ENCODE peak calls at places on chromosomes 7 and 10, in seven cellular contexts. C is sigmoid colon, E is transverse colon, V is HCT116, U is H1, N is endothelial cell of umbilical vein, R is suprapubic skin. D is an unnamed sample.

GRCh38 chr10:117926491-117926890 is 120.2 kb downstream of the RAB11FIP2 start:
- DNase-seq in C (no peak), E (no peak), V (no peak), U (no peak), N (no peak), R (no peak), D (no peak)

GRCh38 chr7:33832326-33832725 is 73.0 kb upstream of the BMPER start:
- DNase-seq in C (no peak), E (no peak), V (no peak), U (no peak), N (no peak), R (no peak), D (no peak)

GRCh38 chr7:15751191-15751701 is 64.8 kb upstream of the MEOX2 start:
- DNase-seq in C (no peak), E (no peak), V (no peak), U (no peak), N (no peak), R (no peak), D (no peak)

GRCh38 chr7:117582219-117582704 is 102.4 kb downstream of the CFTR start:
- DNase-seq in C (peak; percentile 76), E (no peak), V (no peak), U (no peak), N (no peak), R (no peak), D (no peak)

GRCh38 chr10:102347236-102347828 is 48.2 kb upstream of the NFKB2 start:
- DNase-seq in C (peak; percentile 69), E (peak; percentile 30), V (peak; percentile 68), U (peak; percentile 54), N (peak; percentile 77), R (no peak), D (peak; percentile 56)

GRCh38 chr7:97857544-97857943 is 14.7 kb downstream of the ASNS start:
- DNase-seq in C (no peak), E (no peak), V (no peak), U (no peak), N (no peak), R (no peak), D (no peak)

GRCh38 chr10:42952358-42952757 is 124.5 kb upstream of the RET start:
- DNase-seq in C (peak; percentile 68), E (no peak), V (peak; percentile 40), U (peak; percentile 89), N (no peak), R (peak; percentile 85), D (peak; percentile 18)

GRCh38 chr7:272631-273030 is 17.3 kb upstream of the FOXL3 start:
- DNase-seq in C (no peak), E (no peak), V (no peak), U (no peak), N (no peak), R (no peak), D (no peak)

GRCh38 chr10:19480296-19480695 is 335.9 kb upstream of the PLXDC2 start:
- DNase-seq in C (no peak), E (no peak), V (no peak), U (no peak), N (no peak), R (no peak), D (no peak)

GRCh38 chr10:131841131-131841661 is 59.6 kb upstream of the PPP2R2D start:
- DNase-seq in C (peak; percentile 19), E (no peak), V (no peak), U (no peak), N (no peak), R (peak; percentile 58), D (no peak)

GRCh38 chr10:24777191-24777590 is 53.5 kb upstream of the ARHGAP21 start:
- DNase-seq in C (no peak), E (no peak), V (no peak), U (no peak), N (no peak), R (no peak), D (no peak)

GRCh38 chr10:63901916-63902315 is 380.7 kb downstream of the REEP3 start:
- DNase-seq in C (no peak), E (no peak), V (no peak), U (no peak), N (no peak), R (no peak), D (no peak)

GRCh38 chr10:46272863-46273415 is 13.9 kb upstream of the ANTXRL start:
- DNase-seq in C (no peak), E (no peak), V (no peak), U (peak; percentile 41), N (no peak), R (peak; percentile 69), D (peak; percentile 9)

DNA sequence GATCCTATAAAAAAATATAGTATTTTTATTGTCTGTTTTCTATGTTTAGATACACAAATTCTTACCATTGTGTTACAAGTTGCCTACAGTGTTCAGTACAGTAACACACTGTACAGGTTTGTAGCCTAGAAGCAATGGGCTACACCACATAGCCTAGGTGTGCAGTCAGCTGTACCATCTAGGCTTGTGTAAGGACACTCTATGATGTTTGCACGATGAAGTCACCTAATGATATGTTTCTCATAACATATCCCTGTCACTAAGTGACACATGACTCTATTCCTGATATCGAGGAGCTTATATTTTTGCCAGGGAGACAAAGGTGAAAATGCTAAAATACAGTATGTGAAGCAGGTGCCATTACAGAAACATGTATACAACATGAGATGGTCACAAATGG is 18.6 kb downstream of the ZNF25 start:
- DNase-seq in C (no peak), E (no peak), V (no peak), U (no peak), N (no peak), R (no peak), D (no peak)
- TF ChIP-seq POLR2A in C (no peak), E (no peak), V (no peak), U (no peak), N (no peak), R (no peak), D (no peak)

DNA sequence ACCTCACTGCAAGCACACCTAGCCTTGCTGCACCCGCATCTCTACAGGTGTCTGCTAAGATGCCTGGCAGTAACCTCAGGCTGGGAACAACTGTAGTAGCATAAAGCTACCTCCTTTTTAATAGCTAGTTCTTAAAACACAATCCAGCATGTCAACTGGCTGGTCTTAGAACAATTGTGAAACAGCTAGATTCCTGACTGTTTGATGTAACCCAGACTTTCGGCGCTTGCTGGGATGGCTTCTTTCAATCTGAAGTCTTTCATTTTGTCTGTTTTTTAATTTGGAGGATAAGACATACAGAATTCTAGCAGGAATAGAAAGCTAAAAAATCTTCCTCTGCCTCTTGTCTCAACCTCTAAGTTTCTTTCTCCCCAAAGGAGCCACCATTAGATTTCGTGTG is 59.8 kb downstream of the GSDME start:
- DNase-seq in C (no peak), E (no peak), V (no peak), U (no peak), N (no peak), R (no peak), D (no peak)
- TF ChIP-seq POLR2AphosphoS5 in C (peak; percentile 52), E (peak; percentile 52), V (no peak), U (no peak), N (no peak), R (no peak), D (no peak)

GRCh38 chr10:128027306-128027705 is 98.9 kb downstream of the MKI67 start:
- DNase-seq in C (peak; percentile 3), E (no peak), V (no peak), U (no peak), N (no peak), R (no peak), D (no peak)
- TF ChIP-seq POLR2A in C (no peak), E (no peak), V (no peak), U (no peak), N (no peak), R (no peak), D (no peak)

DNA sequence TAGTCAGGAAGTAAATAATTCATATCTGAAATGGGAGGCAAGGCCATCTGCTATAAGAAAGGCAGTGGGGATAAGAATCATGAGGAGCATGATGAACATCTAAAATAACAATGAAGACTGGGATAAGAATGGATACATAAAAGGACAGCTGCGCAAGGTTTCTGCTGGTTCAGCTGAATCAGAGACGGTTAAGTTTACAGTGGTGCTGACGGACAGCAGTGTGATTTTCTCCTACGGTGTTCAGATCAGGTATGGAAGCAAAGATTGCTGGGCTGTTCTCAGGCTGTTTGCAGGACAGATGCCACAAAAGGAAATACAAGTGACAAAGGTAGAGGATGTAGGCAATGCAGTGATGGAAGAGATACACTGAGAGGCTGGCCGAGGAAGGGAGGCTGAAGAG is 8.4 kb downstream of the CYCS start:
- DNase-seq in C (no peak), E (no peak), V (no peak), U (no peak), N (no peak), R (no peak), D (no peak)
- TF ChIP-seq POLR2AphosphoS5 in C (no peak), E (no peak), V (no peak), U (peak; percentile 45), N (no peak), R (no peak), D (no peak)

GRCh38 chr10:97445722-97446639 is at the start of the genes EXOSC1 and ZDHHC16:
- DNase-seq in C (peak; percentile 94), E (peak; percentile 93), V (peak; percentile 89), U (peak; percentile 94), N (peak; percentile 96), R (peak; percentile 94), D (peak; percentile 93)
- TF ChIP-seq POLR2A in C (peak; percentile 39), E (peak; percentile 72), V (peak; percentile 87), U (peak; percentile 63), N (peak; percentile 84), R (no peak), D (no peak)

GRCh38 chr10:119243478-119243877 is 36.1 kb downstream of the GRK5 start:
- DNase-seq in C (no peak), E (no peak), V (no peak), U (no peak), N (peak; percentile 62), R (no peak), D (no peak)

GRCh38 chr10:119243967-119244366 is 36.6 kb downstream of the GRK5 start:
- DNase-seq in C (no peak), E (no peak), V (no peak), U (no peak), N (no peak), R (no peak), D (no peak)

GRCh38 chr10:119238577-119238976 is 31.2 kb downstream of the GRK5 start:
- DNase-seq in C (no peak), E (no peak), V (no peak), U (no peak), N (no peak), R (no peak), D (no peak)

GRCh38 chr10:119242191-119242590 is 34.8 kb downstream of the GRK5 start:
- DNase-seq in C (no peak), E (no peak), V (no peak), U (no peak), N (no peak), R (no peak), D (no peak)

GRCh38 chr10:119241066-119241465 is 33.7 kb downstream of the GRK5 start:
- DNase-seq in C (no peak), E (no peak), V (no peak), U (no peak), N (no peak), R (no peak), D (no peak)
- TF ChIP-seq POLR2AphosphoS5 in C (no peak), E (no peak), V (no peak), U (no peak), N (no peak), R (no peak), D (no peak)

D was measured in breast epithelium.